ENCODE peak calls at places on chromosome 16, in nine cellular contexts. B is thoracic aorta; Z is AG04450; L is GM23338; W is tibial artery; X is ovary; D is kidney; P is BE2C; M is CD8-positive, alpha-beta T cell. E is an unnamed sample.

GRCh38 chr16:55508271-55508921 is 476 bp upstream of the LPCAT2 start:
- DNase-seq in D (no peak), X (no peak), W (peak; percentile 15), P (no peak), Z (no peak), B (no peak), M (no peak), L (no peak), E (no peak)

GRCh38 chr16:54627616-54628015 is 303.0 kb upstream of the IRX5 start:
- DNase-seq in D (no peak), B (no peak), X (no peak), M (no peak), P (no peak), L (no peak), W (no peak), Z (no peak), E (no peak)

GRCh38 chr16:56183266-56183665 is 8.0 kb upstream of the GNAO1 start:
- DNase-seq in P (no peak), Z (no peak), M (no peak), W (no peak), X (no peak), D (no peak), L (no peak), B (no peak), E (no peak)

GRCh38 chr16:85417156-85417860 is 195.8 kb upstream of the GSE1 start:
- DNase-seq in D (peak; percentile 50), X (peak; percentile 17), P (peak; percentile 19), W (no peak), Z (no peak), B (no peak), L (no peak), M (no peak), E (no peak)

GRCh38 chr16:48321307-48322036 is 63.7 kb downstream of the SIAH1 start:
- DNase-seq in P (no peak), B (no peak), L (no peak), W (no peak), D (no peak), M (no peak), Z (no peak), X (no peak), E (peak; percentile 63)

GRCh38 chr16:56357765-56358322 is 67.5 kb downstream of the AMFR start:
- DNase-seq in P (peak; percentile 23), X (peak; percentile 38), Z (no peak), L (peak; percentile 69), B (no peak), D (peak; percentile 72), W (no peak), M (no peak), E (no peak)

GRCh38 chr16:47052666-47053640 is 79.5 kb upstream of the DNAJA2 start:
- DNase-seq in X (no peak), M (no peak), P (no peak), B (no peak), Z (no peak), L (no peak), D (peak; percentile 21), W (no peak), E (no peak)

GRCh38 chr16:48126801-48127644 is 28.8 kb downstream of the ABCC12 start:
- DNase-seq in B (no peak), M (no peak), Z (peak; percentile 93), D (peak; percentile 56), L (no peak), P (no peak), X (no peak), W (no peak), E (peak; percentile 99)

GRCh38 chr16:10520869-10521578 is 59.4 kb downstream of the EMP2 start:
- DNase-seq in P (no peak), X (no peak), M (no peak), L (no peak), Z (no peak), D (no peak), W (no peak), B (no peak), E (no peak)

GRCh38 chr16:4813251-4814003 is 11.0 kb upstream of the ROGDI start:
- DNase-seq in Z (no peak), B (no peak), L (no peak), X (no peak), W (no peak), D (no peak), P (no peak), M (no peak), E (no peak)

GRCh38 chr16:54245788-54246453 is 40.7 kb downstream of the IRX3 start:
- DNase-seq in P (no peak), M (no peak), D (no peak), B (no peak), W (no peak), Z (no peak), X (no peak), L (no peak), E (no peak)

GRCh38 chr16:85010931-85011845 is at the start of gene ZDHHC7:
- DNase-seq in Z (peak; percentile 45), M (peak; percentile 77), B (peak; percentile 43), X (peak; percentile 91), D (peak; percentile 96), P (peak; percentile 90), W (peak; percentile 82), L (peak; percentile 93), E (peak; percentile 87)

GRCh38 chr16:85086347-85087291 is 25.7 kb downstream of the CIBAR2 start:
- DNase-seq in L (peak; percentile 84), B (no peak), X (peak; percentile 69), P (peak; percentile 82), Z (no peak), M (peak; percentile 64), W (peak; percentile 70), D (peak; percentile 85), E (peak; percentile 50)

DNA sequence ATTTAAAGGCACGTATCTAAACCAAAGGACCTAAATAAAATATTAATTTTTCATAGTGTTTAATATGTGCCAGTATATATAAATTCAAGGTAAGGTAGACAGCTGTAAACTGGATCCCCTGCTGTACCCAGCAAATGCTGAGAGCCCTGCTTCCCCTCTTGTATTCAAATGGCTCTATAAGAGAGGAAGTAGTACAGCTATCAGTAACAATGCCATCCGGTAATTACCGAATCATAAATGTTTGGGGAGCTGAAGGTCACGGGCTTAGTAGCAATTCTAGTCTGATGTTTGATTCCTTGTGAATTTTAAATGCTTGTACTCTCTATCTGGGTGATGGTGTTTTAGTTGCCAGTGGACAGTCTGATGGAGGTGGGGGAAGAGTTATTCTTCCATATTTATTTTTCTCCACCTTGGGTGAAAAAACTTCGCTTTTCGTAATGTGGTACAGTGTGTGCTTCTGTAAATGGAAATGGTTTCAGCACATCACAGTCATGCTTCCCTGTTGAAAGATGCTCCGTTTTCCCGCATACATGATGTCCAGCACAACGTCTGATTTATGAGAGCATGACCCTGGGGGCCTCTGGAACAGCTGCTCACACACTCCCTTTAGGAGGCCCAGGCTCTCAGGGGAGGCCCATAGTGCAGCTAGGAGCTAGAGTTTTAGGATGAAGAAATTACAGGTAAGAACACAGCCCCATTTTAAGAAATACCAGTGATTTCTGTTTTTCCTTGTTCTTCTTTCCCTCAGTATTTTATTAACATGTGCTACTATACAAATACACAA is 423.9 kb downstream of the WWOX start:
- DNase-seq in M (no peak), Z (no peak), B (no peak), X (no peak), P (no peak), W (no peak), L (no peak), D (no peak), E (no peak)
- H3K4me3 ChIP-seq in M (no peak overlapping the region), Z (no peak overlapping the region), B (no peak overlapping the region), X (no peak overlapping the region), P (no peak overlapping the region), W (no peak overlapping the region), L (no peak overlapping the region), D (no peak overlapping the region), E (no peak overlapping the region)

DNA sequence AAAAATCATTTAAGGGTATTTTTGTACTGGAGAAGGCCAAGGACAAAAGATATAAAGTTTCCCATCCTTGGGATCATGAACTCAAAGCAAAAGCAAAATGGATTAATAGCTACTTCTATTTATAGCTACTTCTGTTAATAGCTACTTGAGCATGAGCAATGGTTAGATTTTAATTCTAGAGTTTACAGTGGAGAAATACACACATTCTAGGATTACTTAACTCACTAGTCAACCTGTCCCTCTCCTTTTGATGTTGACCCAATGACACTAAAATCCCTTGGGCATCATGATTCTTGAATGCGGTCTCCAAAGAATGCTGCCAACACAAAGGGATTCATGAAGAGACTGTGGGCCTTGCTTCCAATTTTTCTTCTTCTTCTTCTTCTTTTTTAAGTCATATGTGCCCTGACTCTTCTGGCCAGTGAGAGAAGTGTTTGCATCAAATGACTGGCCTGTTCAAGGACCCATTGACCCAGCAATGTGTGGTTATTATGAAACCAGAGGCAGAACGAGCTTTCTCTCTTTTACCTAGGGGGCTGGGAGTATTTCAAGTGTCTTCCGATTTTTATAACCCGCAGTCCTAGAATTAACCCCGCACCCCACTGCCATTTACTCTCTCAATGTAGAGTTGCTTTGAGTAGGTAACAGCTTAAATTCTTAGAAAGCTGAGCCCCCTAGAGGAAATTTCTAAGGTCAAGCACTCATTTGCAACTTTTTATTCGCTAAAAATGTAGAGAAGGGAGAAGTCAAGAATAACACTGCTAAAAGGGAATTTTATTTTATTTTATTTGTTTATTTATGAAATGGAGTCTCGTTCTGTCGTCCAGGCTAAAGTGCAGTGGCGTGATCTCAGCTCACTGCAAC is 34.6 kb downstream of the OTOA start:
- DNase-seq in L (peak; percentile 33), B (no peak), Z (no peak), W (no peak), X (no peak), D (no peak), M (no peak), P (no peak), E (no peak)
- TF ChIP-seq CTCF in L (no peak), B (no peak), Z (no peak), W (no peak), X (no peak), D (no peak), M (no peak), P (peak; percentile 7), E (no peak)

DNA sequence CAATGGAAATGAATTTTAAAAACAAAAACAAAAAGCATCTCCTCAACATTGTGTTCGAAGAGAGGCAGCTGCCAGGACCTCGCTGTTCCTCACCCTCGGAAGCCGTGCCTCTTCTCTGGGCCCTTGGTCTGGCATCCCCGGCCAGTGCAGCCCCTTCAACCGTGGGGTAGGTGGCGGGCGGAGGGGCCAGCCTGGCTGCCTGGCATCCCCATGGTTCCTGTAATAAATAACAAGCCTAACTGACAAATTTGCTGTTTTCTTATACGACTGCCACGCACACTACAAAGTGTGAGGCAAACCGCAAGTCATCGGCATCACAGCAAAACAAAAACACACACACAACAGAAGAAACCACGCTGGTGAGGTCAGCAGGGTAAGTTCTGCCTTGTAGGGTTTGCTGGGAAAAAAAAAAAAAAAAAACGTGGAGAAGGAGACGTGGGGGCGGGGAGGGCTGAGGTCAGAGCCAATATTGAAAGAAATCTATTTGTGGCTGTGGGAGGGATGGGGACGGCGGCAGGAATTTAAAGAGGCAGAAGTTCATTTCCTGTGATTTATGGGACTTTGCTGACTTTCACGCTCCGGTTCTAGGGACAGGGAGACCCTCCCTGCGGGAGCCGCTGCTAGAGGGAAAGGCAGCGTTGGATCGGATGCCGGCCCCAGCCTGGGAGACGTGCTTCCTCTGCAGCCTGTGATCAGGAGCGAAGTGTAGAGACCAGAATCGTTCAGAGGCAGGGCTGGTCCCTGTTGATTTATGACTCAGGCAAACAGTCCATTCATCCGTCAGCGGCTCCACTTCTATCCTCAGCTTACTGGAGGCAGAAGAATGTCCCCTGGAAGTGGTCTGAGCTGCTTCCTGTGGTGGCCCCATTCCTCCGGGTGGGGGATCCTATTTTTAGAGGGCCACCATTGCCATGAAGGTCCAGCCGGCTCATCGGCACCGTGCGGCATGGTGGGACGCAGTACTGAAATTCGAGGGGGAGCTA is 162.8 kb downstream of the FOXL1 start:
- DNase-seq in M (no peak), W (peak; percentile 73), D (no peak), L (peak; percentile 47), P (no peak), Z (no peak), B (peak; percentile 65), X (no peak), E (peak; percentile 59)
- H3K4me3 ChIP-seq in M (no peak overlapping the region), W (peak overlapping the region; percentile 58), D (peak overlapping the region; percentile 38), L (no peak overlapping the region), P (no peak overlapping the region), Z (peak overlapping the region; percentile 50), B (peak overlapping the region; percentile 77), X (no peak overlapping the region), E (peak overlapping the region; percentile 46)

GRCh38 chr16:88063201-88063773 is 112.1 kb downstream of the BANP start:
- DNase-seq in M (no peak), B (no peak), P (no peak), D (peak; percentile 82), L (no peak), Z (peak; percentile 42), W (peak; percentile 56), X (peak; percentile 64), E (peak; percentile 94)
- TF ChIP-seq CTCF in M (no peak), B (peak; percentile 20), P (peak; percentile 46), D (no peak), L (peak; percentile 17), Z (peak; percentile 53), W (peak; percentile 14), X (no peak), E (peak; percentile 62)